ENCODE peak calls at places on chromosomes 7 and 10, in four cellular contexts. Z is HepG2, Y is H1, P is K562. C is an unnamed sample.

GRCh38 chr7:304574-305409 is 14.8 kb downstream of the FOXL3 start:
- DNase-seq in Y (no peak), Z (no peak), P (no peak), C (no peak)

GRCh38 chr10:131896403-131896802 is 4.4 kb upstream of the PPP2R2D start:
- DNase-seq in P (no peak), Z (no peak), Y (no peak), C (no peak)

GRCh38 chr7:121198502-121198901 is 130.3 kb upstream of the WNT16 start:
- DNase-seq in Z (no peak), Y (no peak), P (no peak), C (no peak)

GRCh38 chr10:133276435-133277201 is at the start of gene ADAM8:
- DNase-seq in Z (no peak), Y (peak; percentile 25), P (peak; percentile 78), C (no peak)

GRCh38 chr10:6786579-6787031 is 206.5 kb upstream of the PRKCQ start:
- DNase-seq in Z (no peak), P (no peak), Y (no peak), C (peak; percentile 54)

GRCh38 chr7:85074-85945 is 107.1 kb upstream of the FAM20C start:
- DNase-seq in Z (no peak), P (no peak), Y (no peak), C (no peak)

GRCh38 chr10:93376372-93377296 is 105.5 kb downstream of the MYOF start:
- DNase-seq in P (peak; percentile 54), Z (peak; percentile 69), Y (no peak), C (peak; percentile 90)

GRCh38 chr10:30559118-30559684 is 70.4 kb downstream of the LYZL2 start:
- DNase-seq in Z (no peak), P (no peak), Y (no peak), C (no peak)

GRCh38 chr7:148478551-148478950 is 112.0 kb upstream of the C7orf33 start:
- DNase-seq in P (no peak), Y (no peak), Z (no peak), C (no peak)

GRCh38 chr7:33853361-33854062 is 51.8 kb upstream of the BMPER start:
- DNase-seq in P (no peak), Z (no peak), Y (no peak), C (no peak)

GRCh38 chr7:53904355-53904754 is 637.8 kb upstream of the VSTM2A start:
- DNase-seq in Z (no peak), Y (no peak), P (no peak), C (no peak)

GRCh38 chr10:53135897-53136253 is 363.3 kb upstream of the MBL2 start:
- DNase-seq in Y (no peak), P (no peak), Z (no peak), C (no peak)

GRCh38 chr7:36473454-36474282 is 84.0 kb downstream of the ANLN start:
- DNase-seq in Y (no peak), P (peak; percentile 53), Z (peak; percentile 43), C (peak; percentile 38)

GRCh38 chr7:95180-95862 is 97.0 kb upstream of the FAM20C start:
- DNase-seq in P (no peak), Z (no peak), Y (no peak), C (no peak)

GRCh38 chr10:77485847-77486246 is 151.8 kb downstream of the KCNMA1 start:
- DNase-seq in Z (no peak), P (no peak), Y (no peak), C (no peak)

GRCh38 chr10:44017483-44018145 is 367.3 kb downstream of the CXCL12 start:
- DNase-seq in Y (no peak), P (no peak), Z (no peak), C (no peak)

GRCh38 chr10:77641788-77642397 is 4.3 kb upstream of the KCNMA1 start:
- DNase-seq in Z (peak; percentile 63), Y (no peak), P (peak; percentile 73), C (peak; percentile 75)

GRCh38 chr7:70377957-70378356 is 754.0 kb upstream of the GALNT17 start:
- DNase-seq in P (no peak), Z (no peak), Y (no peak), C (no peak)

GRCh38 chr10:21626457-21627161 is 92.6 kb downstream of the MLLT10 start:
- DNase-seq in Y (no peak), P (no peak), Z (no peak), C (no peak)

GRCh38 chr7:72275412-72276070 is 136.6 kb downstream of the CALN1 start:
- DNase-seq in Z (no peak), P (no peak), Y (no peak), C (no peak)

GRCh38 chr7:134442441-134443220 is 16.3 kb downstream of the AKR1B1 start:
- DNase-seq in P (no peak), Z (no peak), Y (no peak), C (no peak)

GRCh38 chr7:113179313-113179712 is 61.0 kb upstream of the SMIM30 start:
- DNase-seq in P (no peak), Y (no peak), Z (no peak), C (no peak)

GRCh38 chr7:155007947-155008346 is 5.0 kb upstream of the PAXIP1 start:
- DNase-seq in P (peak; percentile 44), Y (no peak), Z (peak; percentile 56), C (peak; percentile 48)

GRCh38 chr10:15433850-15434537 is 62.9 kb upstream of the FAM171A1 start:
- DNase-seq in Y (no peak), P (peak; percentile 56), Z (peak; percentile 30), C (peak; percentile 50)

GRCh38 chr7:132783824-132784223 is 207.6 kb upstream of the PLXNA4 start:
- DNase-seq in P (no peak), Y (peak; percentile 19), Z (no peak), C (peak; percentile 82)

GRCh38 chr10:29915116-29915785 is 144.1 kb downstream of the JCAD start:
- DNase-seq in Y (no peak), Z (no peak), P (no peak), C (no peak)

GRCh38 chr7:24885305-24885704 is 94.7 kb downstream of the OSBPL3 start:
- DNase-seq in Y (no peak), P (no peak), Z (no peak), C (no peak)

GRCh38 chr7:144256112-144256511 is 8.5 kb downstream of the OR2A7 start:
- DNase-seq in Z (no peak), Y (no peak), P (no peak), C (peak; percentile 7)

GRCh38 chr10:100725041-100725440 is 20.3 kb upstream of the PAX2 start:
- DNase-seq in P (no peak), Y (no peak), Z (no peak), C (no peak)

GRCh38 chr10:117284726-117285494 is 44.0 kb downstream of the SLC18A2 start:
- DNase-seq in Z (no peak), Y (no peak), P (no peak), C (no peak)

GRCh38 chr7:37916017-37916672 is 472 bp downstream of the SFRP4 start:
- DNase-seq in Z (no peak), Y (no peak), P (no peak), C (no peak)

GRCh38 chr10:33720161-33720560 is 385.7 kb upstream of the NRP1 start:
- DNase-seq in Y (no peak), Z (no peak), P (no peak), C (no peak)

GRCh38 chr10:96259884-96260511 is 11.4 kb downstream of the BLNK start:
- DNase-seq in P (no peak), Y (no peak), Z (no peak), C (no peak)

GRCh38 chr10:96261132-96261531 is 10.2 kb downstream of the BLNK start:
- DNase-seq in Y (no peak), Z (no peak), P (no peak), C (no peak)

GRCh38 chr10:96261930-96262329 is 9.4 kb downstream of the BLNK start:
- DNase-seq in P (no peak), Z (no peak), Y (no peak), C (no peak)

GRCh38 chr10:96257944-96258343 is 13.4 kb downstream of the BLNK start:
- DNase-seq in Z (no peak), Y (no peak), P (no peak), C (no peak)

GRCh38 chr10:96259150-96259549 is 12.2 kb downstream of the BLNK start:
- DNase-seq in Z (no peak), Y (no peak), P (no peak), C (no peak)
- TF ChIP-seq PHF8 in Z (no peak), Y (no peak), P (no peak), C (no peak)

DNA sequence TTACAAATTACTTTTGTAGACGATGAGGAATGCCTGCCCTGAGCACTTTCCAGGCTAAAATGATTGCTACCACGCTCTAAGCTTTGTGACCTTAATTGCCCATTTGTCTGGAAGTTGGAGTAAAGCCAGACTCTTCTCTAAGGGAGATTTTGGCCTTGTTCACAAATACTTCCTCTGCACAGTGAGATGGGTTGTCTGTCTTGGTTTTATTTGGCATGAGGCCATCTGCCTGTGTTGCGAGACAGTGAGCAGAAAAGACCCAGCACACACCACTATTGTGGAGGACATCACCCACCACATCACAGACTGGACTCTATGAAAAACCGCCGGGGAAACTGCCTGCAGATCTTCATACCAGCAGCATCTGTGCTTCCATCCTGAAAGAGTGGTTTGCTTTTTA is 138.4 kb downstream of the BICC1 start:
- DNase-seq in Y (no peak), P (no peak), Z (no peak), C (no peak)
- TF ChIP-seq PHF8 in Y (no peak), P (no peak), Z (no peak), C (no peak)

DNA sequence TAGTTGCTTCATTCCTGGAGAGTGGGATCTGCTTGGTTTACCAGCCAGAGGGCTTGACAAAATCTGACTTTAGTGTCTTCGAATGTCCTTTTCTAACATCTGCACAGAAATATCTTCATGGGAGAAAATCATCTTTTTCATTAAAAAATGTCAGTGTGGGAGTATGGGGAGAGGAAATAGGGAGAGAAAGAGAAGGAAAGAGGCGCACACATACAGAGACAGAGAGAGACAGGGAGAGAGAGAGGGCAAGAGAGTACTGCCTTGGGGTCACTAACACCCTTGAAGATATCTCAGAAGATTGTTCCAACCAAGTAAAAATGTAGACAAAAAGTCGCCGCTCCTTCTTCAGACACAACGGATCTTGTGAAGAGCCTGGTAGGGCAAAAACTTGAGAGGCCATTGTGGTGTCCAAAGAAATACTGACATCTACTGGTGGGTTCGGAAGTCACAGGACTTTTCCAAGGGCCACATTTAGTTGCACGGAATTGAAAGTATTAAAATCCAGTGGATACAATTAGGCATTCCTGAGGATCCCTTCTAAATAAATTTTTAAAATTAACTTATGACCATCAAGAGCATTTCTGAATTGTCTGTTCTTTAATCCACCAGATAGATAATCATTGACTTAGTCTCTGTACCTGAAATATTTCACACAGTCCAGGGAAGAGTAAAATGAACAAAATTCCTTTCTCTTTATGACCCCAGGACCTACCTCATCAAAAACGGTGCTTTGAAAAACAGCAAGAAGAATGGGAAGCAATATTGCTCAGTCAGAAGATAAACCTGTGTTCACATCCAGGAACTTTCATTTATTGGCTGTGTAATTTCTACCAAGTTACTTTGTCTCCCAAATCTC is 29.7 kb downstream of the VIM start:
- DNase-seq in Z (peak; percentile 44), P (peak; percentile 63), Y (no peak), C (peak; percentile 69)
- TF ChIP-seq PHF8 in Z (no peak), P (no peak), Y (no peak), C (no peak)

GRCh38 chr7:107694395-107694794 is 33.8 kb downstream of the SLC26A4 start:
- DNase-seq in Z (no peak), P (no peak), Y (no peak), C (no peak)
- TF ChIP-seq PHF8 in Z (no peak), P (no peak), Y (no peak), C (no peak)

GRCh38 chr7:42603496-42603895 is 308.4 kb downstream of the C7orf25 start:
- DNase-seq in Y (no peak), P (no peak), Z (no peak), C (no peak)

GRCh38 chr7:42605381-42605780 is 306.5 kb downstream of the C7orf25 start:
- DNase-seq in Y (no peak), P (no peak), Z (no peak), C (no peak)

GRCh38 chr7:42611529-42611928 is 300.3 kb downstream of the C7orf25 start:
- DNase-seq in P (no peak), Z (no peak), Y (no peak), C (no peak)

GRCh38 chr7:42605800-42606199 is 306.1 kb downstream of the C7orf25 start:
- DNase-seq in Y (no peak), P (no peak), Z (no peak), C (no peak)

GRCh38 chr7:42606217-42606905 is 305.5 kb downstream of the C7orf25 start:
- DNase-seq in Y (no peak), P (no peak), Z (no peak), C (no peak)
- TF ChIP-seq PHF8 in Y (no peak), P (no peak), Z (no peak), C (no peak)

C was measured in A549.